ENCODE peak calls at places on chromosome 1, in nine cellular contexts. One of them, this sample, is unnamed.

GRCh38 chr1:200279810-200280411 is 129.9 kb downstream of the ZNF281 start:
- DNase-seq in IMR-90: peak; percentile 60
- DNase-seq in mesendoderm: peak; percentile 84
- DNase-seq in mesenchymal stem cell: peak; percentile 51
- DNase-seq in adipocyte: peak; percentile 77
- DNase-seq in neuronal stem cell: no peak
- DNase-seq in Karpas-422: peak; percentile 63
- DNase-seq in fibroblast of lung: peak; percentile 47
- DNase-seq in kidney: no peak
- DNase-seq in this sample: peak; percentile 53

GRCh38 chr1:94707321-94708298 is 112.5 kb upstream of the SLC44A3 start:
- DNase-seq in IMR-90: peak; percentile 70
- DNase-seq in mesendoderm: peak; percentile 47
- DNase-seq in mesenchymal stem cell: no peak
- DNase-seq in adipocyte: no peak
- DNase-seq in neuronal stem cell: no peak
- DNase-seq in Karpas-422: no peak
- DNase-seq in fibroblast of lung: no peak
- DNase-seq in kidney: no peak
- DNase-seq in this sample: no peak

GRCh38 chr1:97506368-97506767 is 414.5 kb downstream of the DPYD start:
- DNase-seq in IMR-90: no peak
- DNase-seq in mesendoderm: no peak
- DNase-seq in mesenchymal stem cell: no peak
- DNase-seq in adipocyte: no peak
- DNase-seq in neuronal stem cell: no peak
- DNase-seq in Karpas-422: no peak
- DNase-seq in fibroblast of lung: no peak
- DNase-seq in kidney: no peak
- DNase-seq in this sample: no peak

GRCh38 chr1:178093150-178093957 is 550 bp upstream of the RASAL2 start:
- DNase-seq in IMR-90: peak; percentile 96
- DNase-seq in mesendoderm: peak; percentile 99
- DNase-seq in mesenchymal stem cell: peak; percentile 98
- DNase-seq in adipocyte: peak; percentile 99
- DNase-seq in neuronal stem cell: peak; percentile 93
- DNase-seq in Karpas-422: no peak
- DNase-seq in fibroblast of lung: peak; percentile 98
- DNase-seq in kidney: peak; percentile 96
- DNase-seq in this sample: peak; percentile 95

GRCh38 chr1:205545991-205546390 is 41.5 kb downstream of the CDK18 start:
- DNase-seq in IMR-90: no peak
- DNase-seq in mesendoderm: no peak
- DNase-seq in mesenchymal stem cell: no peak
- DNase-seq in adipocyte: no peak
- DNase-seq in neuronal stem cell: no peak
- DNase-seq in Karpas-422: no peak
- DNase-seq in fibroblast of lung: no peak
- DNase-seq in kidney: no peak
- DNase-seq in this sample: no peak

GRCh38 chr1:1554926-1555915 is 14.8 kb upstream of the TMEM240 start:
- DNase-seq in IMR-90: peak; percentile 86
- DNase-seq in mesendoderm: peak; percentile 54
- DNase-seq in mesenchymal stem cell: peak; percentile 90
- DNase-seq in adipocyte: peak; percentile 34
- DNase-seq in neuronal stem cell: peak; percentile 57
- DNase-seq in Karpas-422: no peak
- DNase-seq in fibroblast of lung: peak; percentile 85
- DNase-seq in kidney: no peak
- DNase-seq in this sample: peak; percentile 48

GRCh38 chr1:149849947-149850360 is 49.4 kb upstream of the BOLA1 start:
- DNase-seq in IMR-90: no peak
- DNase-seq in mesendoderm: peak; percentile 22
- DNase-seq in mesenchymal stem cell: peak; percentile 20
- DNase-seq in adipocyte: peak; percentile 43
- DNase-seq in neuronal stem cell: no peak
- DNase-seq in Karpas-422: peak; percentile 51
- DNase-seq in fibroblast of lung: peak; percentile 14
- DNase-seq in kidney: no peak
- DNase-seq in this sample: no peak

GRCh38 chr1:202692959-202693555 is 17.2 kb downstream of the SYT2 start:
- DNase-seq in IMR-90: peak; percentile 71
- DNase-seq in mesendoderm: peak; percentile 80
- DNase-seq in mesenchymal stem cell: peak; percentile 81
- DNase-seq in adipocyte: peak; percentile 80
- DNase-seq in neuronal stem cell: peak; percentile 83
- DNase-seq in Karpas-422: peak; percentile 88
- DNase-seq in fibroblast of lung: peak; percentile 57
- DNase-seq in kidney: no peak
- DNase-seq in this sample: peak; percentile 67

DNA sequence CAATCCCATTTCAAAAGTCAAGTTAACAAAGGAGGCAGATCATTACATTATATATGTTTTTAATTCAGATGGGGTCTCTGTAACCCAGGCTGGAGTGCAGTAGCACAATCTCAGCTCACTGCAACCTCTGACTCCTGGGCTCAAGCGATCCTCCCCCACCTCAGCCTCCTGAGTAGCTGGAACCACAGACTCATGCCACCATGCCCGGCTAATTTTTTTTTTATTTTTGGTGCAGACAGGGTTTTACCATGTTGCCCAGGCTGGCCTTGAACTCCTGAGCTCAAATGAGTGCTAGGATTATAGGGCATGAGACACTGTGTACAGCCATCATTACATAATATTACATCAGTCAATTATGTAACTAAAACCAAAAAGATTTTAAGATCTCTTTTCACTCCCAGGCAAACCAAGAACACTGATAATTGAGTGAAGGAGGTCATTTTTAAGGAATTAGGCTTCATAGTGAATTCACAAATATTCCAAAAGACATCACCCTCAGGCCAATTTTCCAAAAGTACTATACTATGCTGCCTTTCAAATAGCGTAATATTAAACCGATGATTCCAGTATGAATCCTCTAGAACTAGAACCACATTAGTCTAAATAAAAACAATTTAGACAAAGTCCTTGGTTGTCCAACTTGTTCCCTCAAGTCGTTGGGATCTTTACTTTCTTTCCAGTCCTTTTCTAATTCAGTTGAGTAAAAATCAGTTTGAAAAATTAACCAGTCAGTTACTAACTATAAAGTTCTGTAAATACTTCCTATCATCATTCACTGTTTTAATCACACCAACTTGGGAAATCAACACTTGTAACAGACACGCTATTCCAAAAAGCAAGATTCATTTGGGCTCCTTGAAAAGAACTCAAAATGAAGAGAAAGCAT is 16.1 kb downstream of the TOMM20 start:
- DNase-seq in IMR-90: no peak
- DNase-seq in mesendoderm: no peak
- DNase-seq in mesenchymal stem cell: no peak
- DNase-seq in adipocyte: no peak
- DNase-seq in neuronal stem cell: no peak
- DNase-seq in Karpas-422: no peak
- DNase-seq in fibroblast of lung: no peak
- DNase-seq in kidney: no peak
- DNase-seq in this sample: no peak
- H3K36me3 ChIP-seq in IMR-90: peaks cover 55% of the 10 kb centered on the region
- H3K36me3 ChIP-seq in mesendoderm: peaks cover 24% of the 10 kb centered on the region
- H3K36me3 ChIP-seq in mesenchymal stem cell: peaks cover 50% of the 10 kb centered on the region
- H3K36me3 ChIP-seq in adipocyte: peaks cover 93% of the 10 kb centered on the region
- H3K36me3 ChIP-seq in neuronal stem cell: peaks cover 96% of the 10 kb centered on the region
- H3K36me3 ChIP-seq in Karpas-422: peaks cover 68% of the 10 kb centered on the region
- H3K36me3 ChIP-seq in fibroblast of lung: peaks cover 12% of the 10 kb centered on the region
- H3K36me3 ChIP-seq in kidney: peaks cover 24% of the 10 kb centered on the region
- H3K36me3 ChIP-seq in this sample: peaks cover 48% of the 10 kb centered on the region

GRCh38 chr1:116259665-116260064 is 113.4 kb upstream of the ATP1A1 start:
- DNase-seq in IMR-90: no peak
- DNase-seq in mesendoderm: peak; percentile 14
- DNase-seq in mesenchymal stem cell: no peak
- DNase-seq in adipocyte: no peak
- DNase-seq in neuronal stem cell: no peak
- DNase-seq in Karpas-422: no peak
- DNase-seq in fibroblast of lung: no peak
- DNase-seq in kidney: no peak
- DNase-seq in this sample: no peak

GRCh38 chr1:116260096-116260495 is 112.9 kb upstream of the ATP1A1 start:
- DNase-seq in IMR-90: no peak
- DNase-seq in mesendoderm: no peak
- DNase-seq in mesenchymal stem cell: no peak
- DNase-seq in adipocyte: no peak
- DNase-seq in neuronal stem cell: no peak
- DNase-seq in Karpas-422: no peak
- DNase-seq in fibroblast of lung: no peak
- DNase-seq in kidney: no peak
- DNase-seq in this sample: no peak

GRCh38 chr1:116256875-116257823 is 115.9 kb upstream of the ATP1A1 start:
- DNase-seq in IMR-90: no peak
- DNase-seq in mesendoderm: no peak
- DNase-seq in mesenchymal stem cell: no peak
- DNase-seq in adipocyte: no peak
- DNase-seq in neuronal stem cell: no peak
- DNase-seq in Karpas-422: no peak
- DNase-seq in fibroblast of lung: no peak
- DNase-seq in kidney: no peak
- DNase-seq in this sample: no peak

GRCh38 chr1:116260621-116261020 is 112.4 kb upstream of the ATP1A1 start:
- DNase-seq in IMR-90: no peak
- DNase-seq in mesendoderm: no peak
- DNase-seq in mesenchymal stem cell: no peak
- DNase-seq in adipocyte: no peak
- DNase-seq in neuronal stem cell: no peak
- DNase-seq in Karpas-422: no peak
- DNase-seq in fibroblast of lung: no peak
- DNase-seq in kidney: no peak
- DNase-seq in this sample: no peak

GRCh38 chr1:116258668-116259419 is 114.2 kb upstream of the ATP1A1 start:
- DNase-seq in IMR-90: no peak
- DNase-seq in mesendoderm: no peak
- DNase-seq in mesenchymal stem cell: no peak
- DNase-seq in adipocyte: no peak
- DNase-seq in neuronal stem cell: no peak
- DNase-seq in Karpas-422: no peak
- DNase-seq in fibroblast of lung: no peak
- DNase-seq in kidney: no peak
- DNase-seq in this sample: no peak
- H3K9ac ChIP-seq in IMR-90: no peak overlapping the region
- H3K9ac ChIP-seq in mesendoderm: no peak overlapping the region
- H3K9ac ChIP-seq in mesenchymal stem cell: no peak overlapping the region
- H3K9ac ChIP-seq in adipocyte: no peak overlapping the region
- H3K9ac ChIP-seq in neuronal stem cell: no peak overlapping the region
- H3K9ac ChIP-seq in Karpas-422: no peak overlapping the region
- H3K9ac ChIP-seq in fibroblast of lung: no peak overlapping the region
- H3K9ac ChIP-seq in kidney: no peak overlapping the region
- H3K9ac ChIP-seq in this sample: no peak overlapping the region

GRCh38 chr1:11198851-11199628 is 9.9 kb downstream of the ANGPTL7 start:
- DNase-seq in IMR-90: no peak
- DNase-seq in mesendoderm: peak; percentile 64
- DNase-seq in mesenchymal stem cell: no peak
- DNase-seq in adipocyte: no peak
- DNase-seq in neuronal stem cell: no peak
- DNase-seq in Karpas-422: no peak
- DNase-seq in fibroblast of lung: no peak
- DNase-seq in kidney: no peak
- DNase-seq in this sample: no peak

GRCh38 chr1:11194407-11195176 is 5.4 kb downstream of the ANGPTL7 start:
- DNase-seq in IMR-90: no peak
- DNase-seq in mesendoderm: no peak
- DNase-seq in mesenchymal stem cell: no peak
- DNase-seq in adipocyte: no peak
- DNase-seq in neuronal stem cell: no peak
- DNase-seq in Karpas-422: no peak
- DNase-seq in fibroblast of lung: no peak
- DNase-seq in kidney: no peak
- DNase-seq in this sample: no peak

GRCh38 chr1:11197359-11197758 is 8.2 kb downstream of the ANGPTL7 start:
- DNase-seq in IMR-90: no peak
- DNase-seq in mesendoderm: no peak
- DNase-seq in mesenchymal stem cell: no peak
- DNase-seq in adipocyte: no peak
- DNase-seq in neuronal stem cell: no peak
- DNase-seq in Karpas-422: no peak
- DNase-seq in fibroblast of lung: no peak
- DNase-seq in kidney: no peak
- DNase-seq in this sample: no peak

GRCh38 chr1:11198257-11198656 is 9.1 kb downstream of the ANGPTL7 start:
- DNase-seq in IMR-90: no peak
- DNase-seq in mesendoderm: peak; percentile 47
- DNase-seq in mesenchymal stem cell: no peak
- DNase-seq in adipocyte: no peak
- DNase-seq in neuronal stem cell: no peak
- DNase-seq in Karpas-422: no peak
- DNase-seq in fibroblast of lung: no peak
- DNase-seq in kidney: no peak
- DNase-seq in this sample: no peak

GRCh38 chr1:11196945-11197344 is 7.8 kb downstream of the ANGPTL7 start:
- DNase-seq in IMR-90: no peak
- DNase-seq in mesendoderm: peak; percentile 61
- DNase-seq in mesenchymal stem cell: no peak
- DNase-seq in adipocyte: no peak
- DNase-seq in neuronal stem cell: no peak
- DNase-seq in Karpas-422: no peak
- DNase-seq in fibroblast of lung: peak; percentile 29
- DNase-seq in kidney: no peak
- DNase-seq in this sample: no peak
- H3K36me3 ChIP-seq in IMR-90: peaks cover 33% of the 10 kb centered on the region
- H3K36me3 ChIP-seq in mesendoderm: peaks cover 3% of the 10 kb centered on the region
- H3K36me3 ChIP-seq in mesenchymal stem cell: peaks cover 45% of the 10 kb centered on the region
- H3K36me3 ChIP-seq in adipocyte: peaks cover 86% of the 10 kb centered on the region
- H3K36me3 ChIP-seq in neuronal stem cell: peaks cover 94% of the 10 kb centered on the region
- H3K36me3 ChIP-seq in Karpas-422: peaks cover 16% of the 10 kb centered on the region
- H3K36me3 ChIP-seq in fibroblast of lung: peaks cover 9% of the 10 kb centered on the region
- H3K36me3 ChIP-seq in kidney: peaks cover 28% of the 10 kb centered on the region
- H3K36me3 ChIP-seq in this sample: peaks cover 29% of the 10 kb centered on the region

GRCh38 chr1:235067396-235068154 is 61.1 kb downstream of the TOMM20 start:
- DNase-seq in IMR-90: peak; percentile 99
- DNase-seq in mesendoderm: peak; percentile 76
- DNase-seq in mesenchymal stem cell: peak; percentile 96
- DNase-seq in adipocyte: peak; percentile 97
- DNase-seq in neuronal stem cell: no peak
- DNase-seq in Karpas-422: no peak
- DNase-seq in fibroblast of lung: peak; percentile 100
- DNase-seq in kidney: peak; percentile 92
- DNase-seq in this sample: peak; percentile 100

GRCh38 chr1:235070819-235071218 is 57.8 kb downstream of the TOMM20 start:
- DNase-seq in IMR-90: no peak
- DNase-seq in mesendoderm: no peak
- DNase-seq in mesenchymal stem cell: no peak
- DNase-seq in adipocyte: no peak
- DNase-seq in neuronal stem cell: no peak
- DNase-seq in Karpas-422: no peak
- DNase-seq in fibroblast of lung: no peak
- DNase-seq in kidney: peak; percentile 15
- DNase-seq in this sample: no peak

GRCh38 chr1:235069577-235070563 is 58.8 kb downstream of the TOMM20 start:
- DNase-seq in IMR-90: peak; percentile 98
- DNase-seq in mesendoderm: no peak
- DNase-seq in mesenchymal stem cell: peak; percentile 87
- DNase-seq in adipocyte: no peak
- DNase-seq in neuronal stem cell: no peak
- DNase-seq in Karpas-422: no peak
- DNase-seq in fibroblast of lung: peak; percentile 97
- DNase-seq in kidney: peak; percentile 96
- DNase-seq in this sample: peak; percentile 99

GRCh38 chr1:235068155-235069121 is 60.2 kb downstream of the TOMM20 start:
- DNase-seq in IMR-90: peak; percentile 89
- DNase-seq in mesendoderm: no peak
- DNase-seq in mesenchymal stem cell: peak; percentile 65
- DNase-seq in adipocyte: no peak
- DNase-seq in neuronal stem cell: no peak
- DNase-seq in Karpas-422: no peak
- DNase-seq in fibroblast of lung: peak; percentile 91
- DNase-seq in kidney: peak; percentile 76
- DNase-seq in this sample: peak; percentile 100

DNA sequence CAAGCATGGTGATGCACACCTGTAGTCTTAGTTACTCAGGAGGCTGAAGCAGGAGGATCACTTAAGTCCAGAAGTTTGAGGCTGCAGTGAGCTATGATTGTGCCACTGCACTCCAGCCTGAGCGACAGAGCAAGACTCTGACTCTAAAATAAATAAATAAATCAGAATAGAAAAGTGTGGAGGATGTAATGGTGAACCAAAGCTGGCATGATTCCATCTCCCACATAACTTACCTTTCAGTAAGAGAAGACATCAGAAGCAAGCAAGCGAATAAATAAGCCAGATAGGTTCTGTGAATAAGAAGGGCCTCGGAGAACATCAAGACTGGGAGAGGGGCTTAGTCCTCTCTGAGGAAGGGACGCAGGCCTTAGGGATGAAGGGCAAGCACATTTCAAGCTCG is 59.5 kb downstream of the TOMM20 start:
- DNase-seq in IMR-90: no peak
- DNase-seq in mesendoderm: no peak
- DNase-seq in mesenchymal stem cell: no peak
- DNase-seq in adipocyte: no peak
- DNase-seq in neuronal stem cell: no peak
- DNase-seq in Karpas-422: no peak
- DNase-seq in fibroblast of lung: no peak
- DNase-seq in kidney: no peak
- DNase-seq in this sample: no peak
- H3K9ac ChIP-seq in IMR-90: no peak overlapping the region
- H3K9ac ChIP-seq in mesendoderm: no peak overlapping the region
- H3K9ac ChIP-seq in mesenchymal stem cell: peak overlapping the region; percentile 55
- H3K9ac ChIP-seq in adipocyte: no peak overlapping the region
- H3K9ac ChIP-seq in neuronal stem cell: no peak overlapping the region
- H3K9ac ChIP-seq in Karpas-422: no peak overlapping the region
- H3K9ac ChIP-seq in fibroblast of lung: peak overlapping the region; percentile 41
- H3K9ac ChIP-seq in kidney: no peak overlapping the region
- H3K9ac ChIP-seq in this sample: no peak overlapping the region

This sample was measured in mammary epithelial cell.